ENCODE peak calls at places on chromosomes 12 and 14, in eight cellular contexts. One of them, this sample, is unnamed.

GRCh38 chr12:57124259-57124877 is 3.9 kb upstream of the LRP1 start:
- DNase-seq in cardiac muscle cell: peak; percentile 78
- DNase-seq in IMR-90: peak; percentile 69
- DNase-seq in cardiac fibroblast: peak; percentile 84
- DNase-seq in GM13976: peak; percentile 78
- DNase-seq in choroid plexus epithelial cell: peak; percentile 81
- DNase-seq in heart left ventricle: peak; percentile 78
- DNase-seq in esophagus squamous epithelium: no peak
- DNase-seq in this sample: peak; percentile 65

GRCh38 chr14:104283197-104284106 is 145.1 kb downstream of the KIF26A start:
- DNase-seq in cardiac muscle cell: no peak
- DNase-seq in IMR-90: no peak
- DNase-seq in cardiac fibroblast: no peak
- DNase-seq in GM13976: no peak
- DNase-seq in choroid plexus epithelial cell: no peak
- DNase-seq in heart left ventricle: no peak
- DNase-seq in esophagus squamous epithelium: no peak
- DNase-seq in this sample: no peak

GRCh38 chr12:54723653-54724256 is 75.6 kb upstream of the DCD start:
- DNase-seq in cardiac muscle cell: peak; percentile 23
- DNase-seq in IMR-90: peak; percentile 11
- DNase-seq in cardiac fibroblast: peak; percentile 44
- DNase-seq in GM13976: no peak
- DNase-seq in choroid plexus epithelial cell: peak; percentile 39
- DNase-seq in heart left ventricle: no peak
- DNase-seq in esophagus squamous epithelium: no peak
- DNase-seq in this sample: no peak

GRCh38 chr12:115375188-115375991 is 691.4 kb upstream of the TBX3 start:
- DNase-seq in cardiac muscle cell: no peak
- DNase-seq in IMR-90: peak; percentile 81
- DNase-seq in cardiac fibroblast: peak; percentile 71
- DNase-seq in GM13976: peak; percentile 62
- DNase-seq in choroid plexus epithelial cell: peak; percentile 84
- DNase-seq in heart left ventricle: no peak
- DNase-seq in esophagus squamous epithelium: no peak
- DNase-seq in this sample: no peak

GRCh38 chr12:95988506-95989275 is 7.5 kb downstream of the HAL start:
- DNase-seq in cardiac muscle cell: no peak
- DNase-seq in IMR-90: no peak
- DNase-seq in cardiac fibroblast: no peak
- DNase-seq in GM13976: no peak
- DNase-seq in choroid plexus epithelial cell: no peak
- DNase-seq in heart left ventricle: no peak
- DNase-seq in esophagus squamous epithelium: no peak
- DNase-seq in this sample: no peak

GRCh38 chr12:108839890-108840230 is 17.5 kb downstream of the SSH1 start:
- DNase-seq in cardiac muscle cell: no peak
- DNase-seq in IMR-90: no peak
- DNase-seq in cardiac fibroblast: no peak
- DNase-seq in GM13976: no peak
- DNase-seq in choroid plexus epithelial cell: no peak
- DNase-seq in heart left ventricle: no peak
- DNase-seq in esophagus squamous epithelium: no peak
- DNase-seq in this sample: no peak

GRCh38 chr14:21526672-21527319 is 650 bp upstream of the SALL2 start:
- DNase-seq in cardiac muscle cell: peak; percentile 60
- DNase-seq in IMR-90: no peak
- DNase-seq in cardiac fibroblast: no peak
- DNase-seq in GM13976: no peak
- DNase-seq in choroid plexus epithelial cell: no peak
- DNase-seq in heart left ventricle: no peak
- DNase-seq in esophagus squamous epithelium: no peak
- DNase-seq in this sample: no peak

GRCh38 chr12:45660330-45660729 is 69.2 kb upstream of the ARID2 start:
- DNase-seq in cardiac muscle cell: no peak
- DNase-seq in IMR-90: peak; percentile 79
- DNase-seq in cardiac fibroblast: peak; percentile 91
- DNase-seq in GM13976: no peak
- DNase-seq in choroid plexus epithelial cell: peak; percentile 83
- DNase-seq in heart left ventricle: peak; percentile 30
- DNase-seq in esophagus squamous epithelium: no peak
- DNase-seq in this sample: no peak

GRCh38 chr14:47919334-47919846 is 244.0 kb upstream of the MDGA2 start:
- DNase-seq in cardiac muscle cell: no peak
- DNase-seq in IMR-90: no peak
- DNase-seq in cardiac fibroblast: no peak
- DNase-seq in GM13976: no peak
- DNase-seq in choroid plexus epithelial cell: no peak
- DNase-seq in heart left ventricle: no peak
- DNase-seq in esophagus squamous epithelium: no peak
- DNase-seq in this sample: no peak

GRCh38 chr14:47921133-47921532 is 245.7 kb upstream of the MDGA2 start:
- DNase-seq in cardiac muscle cell: no peak
- DNase-seq in IMR-90: no peak
- DNase-seq in cardiac fibroblast: no peak
- DNase-seq in GM13976: no peak
- DNase-seq in choroid plexus epithelial cell: no peak
- DNase-seq in heart left ventricle: no peak
- DNase-seq in esophagus squamous epithelium: no peak
- DNase-seq in this sample: no peak

GRCh38 chr14:47919994-47920393 is 244.6 kb upstream of the MDGA2 start:
- DNase-seq in cardiac muscle cell: no peak
- DNase-seq in IMR-90: no peak
- DNase-seq in cardiac fibroblast: no peak
- DNase-seq in GM13976: no peak
- DNase-seq in choroid plexus epithelial cell: no peak
- DNase-seq in heart left ventricle: no peak
- DNase-seq in esophagus squamous epithelium: no peak
- DNase-seq in this sample: no peak

GRCh38 chr14:47917344-47917954 is 242.0 kb upstream of the MDGA2 start:
- DNase-seq in cardiac muscle cell: peak; percentile 46
- DNase-seq in IMR-90: peak; percentile 13
- DNase-seq in cardiac fibroblast: peak; percentile 43
- DNase-seq in GM13976: peak; percentile 16
- DNase-seq in choroid plexus epithelial cell: peak; percentile 17
- DNase-seq in heart left ventricle: no peak
- DNase-seq in esophagus squamous epithelium: no peak
- DNase-seq in this sample: peak; percentile 20
- TF ChIP-seq CTCF in cardiac muscle cell: peak; percentile 43
- TF ChIP-seq CTCF in IMR-90: peak; percentile 44
- TF ChIP-seq CTCF in cardiac fibroblast: peak; percentile 42
- TF ChIP-seq CTCF in GM13976: peak; percentile 53
- TF ChIP-seq CTCF in choroid plexus epithelial cell: peak; percentile 53
- TF ChIP-seq CTCF in heart left ventricle: peak; percentile 54
- TF ChIP-seq CTCF in esophagus squamous epithelium: no peak
- TF ChIP-seq CTCF in this sample: peak; percentile 77

GRCh38 chr12:44574586-44574985 is 301.5 kb downstream of the NELL2 start:
- DNase-seq in cardiac muscle cell: no peak
- DNase-seq in IMR-90: no peak
- DNase-seq in cardiac fibroblast: no peak
- DNase-seq in GM13976: no peak
- DNase-seq in choroid plexus epithelial cell: no peak
- DNase-seq in heart left ventricle: no peak
- DNase-seq in esophagus squamous epithelium: no peak
- DNase-seq in this sample: no peak

GRCh38 chr12:44571031-44571550 is 305.0 kb downstream of the NELL2 start:
- DNase-seq in cardiac muscle cell: peak; percentile 28
- DNase-seq in IMR-90: no peak
- DNase-seq in cardiac fibroblast: no peak
- DNase-seq in GM13976: no peak
- DNase-seq in choroid plexus epithelial cell: no peak
- DNase-seq in heart left ventricle: no peak
- DNase-seq in esophagus squamous epithelium: no peak
- DNase-seq in this sample: no peak

DNA sequence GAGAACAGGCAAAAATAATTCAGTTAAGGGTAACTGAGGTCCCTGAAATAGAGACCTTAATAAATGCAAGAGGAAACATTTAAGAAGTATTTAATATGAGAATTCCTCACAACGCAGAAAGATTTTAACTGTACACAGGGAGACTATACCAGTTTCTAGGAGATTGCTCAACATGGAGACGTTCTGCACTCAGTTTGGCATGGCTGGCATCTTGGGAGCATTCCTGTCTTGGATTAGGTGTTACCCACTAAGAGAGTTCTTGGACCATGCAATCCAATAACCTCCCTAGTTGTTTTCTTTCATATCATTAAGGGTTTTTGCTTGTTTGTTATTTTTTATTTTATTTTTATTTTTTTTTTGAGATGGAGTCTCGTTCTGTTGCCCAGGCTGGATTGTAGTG is 302.4 kb downstream of the NELL2 start:
- DNase-seq in cardiac muscle cell: no peak
- DNase-seq in IMR-90: no peak
- DNase-seq in cardiac fibroblast: no peak
- DNase-seq in GM13976: no peak
- DNase-seq in choroid plexus epithelial cell: no peak
- DNase-seq in heart left ventricle: no peak
- DNase-seq in esophagus squamous epithelium: no peak
- DNase-seq in this sample: no peak
- TF ChIP-seq CTCF in cardiac muscle cell: no peak
- TF ChIP-seq CTCF in IMR-90: no peak
- TF ChIP-seq CTCF in cardiac fibroblast: no peak
- TF ChIP-seq CTCF in GM13976: no peak
- TF ChIP-seq CTCF in choroid plexus epithelial cell: no peak
- TF ChIP-seq CTCF in heart left ventricle: no peak
- TF ChIP-seq CTCF in esophagus squamous epithelium: no peak
- TF ChIP-seq CTCF in this sample: no peak

DNA sequence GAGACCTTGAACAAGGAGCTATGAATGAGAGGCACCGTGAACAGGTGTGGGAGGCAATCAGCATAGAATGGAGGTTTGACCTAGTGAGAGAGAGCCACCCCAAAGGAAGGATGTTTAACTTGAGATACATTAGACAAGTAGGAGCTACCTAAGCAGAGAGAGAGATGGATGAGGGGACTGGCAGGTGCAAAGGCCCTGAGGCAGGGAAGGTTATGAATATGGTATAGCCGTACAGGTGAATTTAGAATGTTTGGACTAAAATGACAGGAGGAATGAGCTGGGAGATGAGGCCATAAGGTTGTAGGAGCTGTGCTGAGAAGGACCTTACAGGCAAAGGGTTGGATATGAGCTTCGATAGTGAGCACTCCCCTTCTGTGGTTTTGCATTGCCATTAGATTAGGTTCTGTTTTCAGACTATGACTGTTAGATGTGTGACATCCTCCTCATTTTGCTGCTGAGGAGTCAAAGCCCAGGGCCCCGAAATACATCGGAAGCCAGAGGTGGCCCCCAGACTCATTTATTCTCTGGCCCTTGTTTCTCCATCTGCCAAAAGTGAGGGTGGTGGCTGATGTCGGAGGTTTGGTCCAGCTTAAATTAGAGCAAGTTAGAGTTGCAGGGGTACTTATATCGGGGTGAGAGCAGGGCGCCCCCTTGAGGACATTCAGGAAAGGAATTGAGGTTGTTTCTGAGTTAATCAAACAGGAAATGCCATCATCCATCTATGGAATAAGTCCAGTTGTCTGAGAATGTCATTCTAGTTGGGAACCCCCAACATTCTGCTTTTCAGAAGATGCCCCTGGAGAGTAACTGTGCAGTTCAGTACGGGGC is 29.4 kb downstream of the SLC24A4 start:
- DNase-seq in cardiac muscle cell: peak; percentile 30
- DNase-seq in IMR-90: no peak
- DNase-seq in cardiac fibroblast: peak; percentile 45
- DNase-seq in GM13976: peak; percentile 60
- DNase-seq in choroid plexus epithelial cell: peak; percentile 50
- DNase-seq in heart left ventricle: no peak
- DNase-seq in esophagus squamous epithelium: no peak
- DNase-seq in this sample: no peak
- TF ChIP-seq CTCF in cardiac muscle cell: peak; percentile 43
- TF ChIP-seq CTCF in IMR-90: peak; percentile 27
- TF ChIP-seq CTCF in cardiac fibroblast: peak; percentile 36
- TF ChIP-seq CTCF in GM13976: peak; percentile 41
- TF ChIP-seq CTCF in choroid plexus epithelial cell: peak; percentile 54
- TF ChIP-seq CTCF in heart left ventricle: peak; percentile 11
- TF ChIP-seq CTCF in esophagus squamous epithelium: no peak
- TF ChIP-seq CTCF in this sample: peak; percentile 42

GRCh38 chr12:6367065-6367968 is 8.0 kb downstream of the SCNN1A start:
- DNase-seq in cardiac muscle cell: no peak
- DNase-seq in IMR-90: peak; percentile 28
- DNase-seq in cardiac fibroblast: peak; percentile 49
- DNase-seq in GM13976: peak; percentile 82
- DNase-seq in choroid plexus epithelial cell: peak; percentile 74
- DNase-seq in heart left ventricle: no peak
- DNase-seq in esophagus squamous epithelium: no peak
- DNase-seq in this sample: no peak
- TF ChIP-seq CTCF in cardiac muscle cell: peak; percentile 39
- TF ChIP-seq CTCF in IMR-90: peak; percentile 17
- TF ChIP-seq CTCF in cardiac fibroblast: peak; percentile 20
- TF ChIP-seq CTCF in GM13976: peak; percentile 23
- TF ChIP-seq CTCF in choroid plexus epithelial cell: peak; percentile 49
- TF ChIP-seq CTCF in heart left ventricle: peak; percentile 27
- TF ChIP-seq CTCF in esophagus squamous epithelium: no peak
- TF ChIP-seq CTCF in this sample: no peak

DNA sequence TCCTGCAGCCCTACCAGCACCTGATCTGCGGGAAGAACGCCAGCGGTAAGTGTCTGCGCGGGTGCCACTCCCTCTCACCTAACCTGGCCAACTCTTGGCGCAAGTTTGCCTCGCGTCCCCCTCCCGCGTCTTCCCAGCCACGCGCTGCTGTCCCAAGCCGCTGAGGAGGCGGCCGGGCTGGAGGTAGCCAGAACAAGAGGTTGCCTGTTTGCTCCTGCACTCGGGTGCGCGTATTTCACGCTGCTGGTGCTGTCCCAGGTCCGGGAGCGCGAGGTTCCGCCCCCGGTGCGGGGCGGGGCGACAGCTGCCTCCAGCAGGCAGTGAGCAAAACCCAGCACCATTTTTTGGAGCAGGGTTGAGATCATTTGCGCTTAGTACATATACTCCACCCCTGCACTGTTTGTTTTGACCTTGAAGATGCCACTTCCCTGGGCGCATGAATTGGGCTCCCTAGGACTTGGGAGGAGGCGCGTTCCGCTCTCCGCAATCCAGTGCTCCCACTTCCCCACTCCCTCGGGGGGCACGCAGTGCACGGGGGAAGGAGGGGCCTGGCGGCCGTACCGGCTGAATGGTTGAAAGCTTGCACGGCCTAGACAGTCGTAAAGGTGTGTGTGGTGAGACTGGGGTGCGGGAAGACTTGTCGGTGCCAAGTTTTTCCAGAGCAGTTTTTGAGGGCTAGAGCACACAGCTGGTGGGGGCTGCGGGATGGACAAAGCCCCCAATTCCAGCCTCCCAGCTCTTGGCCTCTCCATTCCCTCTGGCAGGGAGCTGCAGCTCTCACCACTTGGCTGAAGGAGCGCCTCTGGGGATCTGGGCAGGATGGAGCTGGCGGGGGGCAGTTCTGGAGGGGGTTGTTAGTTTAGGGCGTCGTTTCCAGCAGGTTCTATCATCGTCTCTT is 226.9 kb upstream of the CRY1 start:
- DNase-seq in cardiac muscle cell: peak; percentile 61
- DNase-seq in IMR-90: peak; percentile 61
- DNase-seq in cardiac fibroblast: peak; percentile 58
- DNase-seq in GM13976: peak; percentile 37
- DNase-seq in choroid plexus epithelial cell: peak; percentile 72
- DNase-seq in heart left ventricle: peak; percentile 46
- DNase-seq in esophagus squamous epithelium: no peak
- DNase-seq in this sample: no peak
- TF ChIP-seq CTCF in cardiac muscle cell: no peak
- TF ChIP-seq CTCF in IMR-90: no peak
- TF ChIP-seq CTCF in cardiac fibroblast: no peak
- TF ChIP-seq CTCF in GM13976: no peak
- TF ChIP-seq CTCF in choroid plexus epithelial cell: no peak
- TF ChIP-seq CTCF in heart left ventricle: no peak
- TF ChIP-seq CTCF in esophagus squamous epithelium: no peak
- TF ChIP-seq CTCF in this sample: no peak

This sample was measured in progenitor cell of endocrine pancreas.